ENCODE peak calls at places on chromosomes 13 and 19, in seven cellular contexts. One of them, this sample, is unnamed. For H3K4me1 and H3K9me3, the result is how much of the 10 kb centered on the place peaks cover.

GRCh38 chr13:32830632-32831031 is 185.6 kb upstream of the KL start:
- DNase-seq in A549: no peak
- DNase-seq in body of pancreas: no peak
- DNase-seq in prostate gland: no peak
- DNase-seq in breast epithelium: no peak
- DNase-seq in tibial nerve: no peak
- DNase-seq in right lobe of liver: no peak
- DNase-seq in this sample: no peak

GRCh38 chr13:103044054-103044453 is 22.2 kb downstream of the SLC10A2 start:
- DNase-seq in A549: no peak
- DNase-seq in body of pancreas: no peak
- DNase-seq in prostate gland: no peak
- DNase-seq in breast epithelium: no peak
- DNase-seq in tibial nerve: no peak
- DNase-seq in right lobe of liver: no peak
- DNase-seq in this sample: no peak

GRCh38 chr19:56076413-56076998 is 44.6 kb downstream of the ZNF787 start:
- DNase-seq in A549: peak
- DNase-seq in body of pancreas: peak
- DNase-seq in prostate gland: peak
- DNase-seq in breast epithelium: no peak
- DNase-seq in tibial nerve: no peak
- DNase-seq in right lobe of liver: peak
- DNase-seq in this sample: peak

GRCh38 chr13:59532405-59532804 is 631.3 kb downstream of the DIAPH3 start:
- DNase-seq in A549: no peak
- DNase-seq in body of pancreas: no peak
- DNase-seq in prostate gland: no peak
- DNase-seq in breast epithelium: no peak
- DNase-seq in tibial nerve: no peak
- DNase-seq in right lobe of liver: no peak
- DNase-seq in this sample: no peak

GRCh38 chr19:17497149-17497798 is 14.2 kb upstream of the PGLS start:
- DNase-seq in A549: no peak
- DNase-seq in body of pancreas: no peak
- DNase-seq in prostate gland: no peak
- DNase-seq in breast epithelium: no peak
- DNase-seq in tibial nerve: no peak
- DNase-seq in right lobe of liver: no peak
- DNase-seq in this sample: no peak

GRCh38 chr19:13428352-13428751 is 77.9 kb downstream of the CACNA1A start:
- DNase-seq in A549: no peak
- DNase-seq in body of pancreas: no peak
- DNase-seq in prostate gland: no peak
- DNase-seq in breast epithelium: no peak
- DNase-seq in tibial nerve: no peak
- DNase-seq in right lobe of liver: no peak
- DNase-seq in this sample: no peak

GRCh38 chr13:52010890-52011689 is at the start of gene ATP7B:
- DNase-seq in A549: peak
- DNase-seq in body of pancreas: no peak
- DNase-seq in prostate gland: no peak
- DNase-seq in breast epithelium: no peak
- DNase-seq in tibial nerve: no peak
- DNase-seq in right lobe of liver: peak
- DNase-seq in this sample: no peak

GRCh38 chr13:29676941-29677452 is 81.5 kb upstream of the SLC7A1 start:
- DNase-seq in A549: no peak
- DNase-seq in body of pancreas: peak
- DNase-seq in prostate gland: peak
- DNase-seq in breast epithelium: no peak
- DNase-seq in tibial nerve: no peak
- DNase-seq in right lobe of liver: no peak
- DNase-seq in this sample: no peak

GRCh38 chr19:36508325-36508724 is 19.0 kb upstream of the ZNF566 start:
- DNase-seq in A549: no peak
- DNase-seq in body of pancreas: no peak
- DNase-seq in prostate gland: no peak
- DNase-seq in breast epithelium: no peak
- DNase-seq in tibial nerve: no peak
- DNase-seq in right lobe of liver: no peak
- DNase-seq in this sample: no peak

GRCh38 chr19:50722248-50723013 is 733 bp upstream of the CLEC11A start:
- DNase-seq in A549: no peak
- DNase-seq in body of pancreas: no peak
- DNase-seq in prostate gland: no peak
- DNase-seq in breast epithelium: no peak
- DNase-seq in tibial nerve: no peak
- DNase-seq in right lobe of liver: no peak
- DNase-seq in this sample: no peak

GRCh38 chr19:50723735-50724521 is 764 bp downstream of the CLEC11A start:
- DNase-seq in A549: no peak
- DNase-seq in body of pancreas: no peak
- DNase-seq in prostate gland: no peak
- DNase-seq in breast epithelium: no peak
- DNase-seq in tibial nerve: no peak
- DNase-seq in right lobe of liver: no peak
- DNase-seq in this sample: no peak

GRCh38 chr19:50721441-50722137 is 1.6 kb upstream of the CLEC11A start:
- DNase-seq in A549: no peak
- DNase-seq in body of pancreas: no peak
- DNase-seq in prostate gland: no peak
- DNase-seq in breast epithelium: no peak
- DNase-seq in tibial nerve: no peak
- DNase-seq in right lobe of liver: no peak
- DNase-seq in this sample: peak

GRCh38 chr19:50724522-50725217 is 1.5 kb downstream of the CLEC11A start:
- DNase-seq in A549: peak
- DNase-seq in body of pancreas: peak
- DNase-seq in prostate gland: peak
- DNase-seq in breast epithelium: peak
- DNase-seq in tibial nerve: peak
- DNase-seq in right lobe of liver: peak
- DNase-seq in this sample: peak

GRCh38 chr19:50723069-50723468 is at the start of gene CLEC11A:
- DNase-seq in A549: no peak
- DNase-seq in body of pancreas: peak
- DNase-seq in prostate gland: no peak
- DNase-seq in breast epithelium: no peak
- DNase-seq in tibial nerve: no peak
- DNase-seq in right lobe of liver: no peak
- DNase-seq in this sample: peak
- TF ChIP-seq POLR2A in A549: no peak
- TF ChIP-seq POLR2A in body of pancreas: no peak
- TF ChIP-seq POLR2A in prostate gland: no peak
- TF ChIP-seq POLR2A in breast epithelium: no peak
- TF ChIP-seq POLR2A in tibial nerve: no peak
- TF ChIP-seq POLR2A in right lobe of liver: no peak
- TF ChIP-seq POLR2A in this sample: no peak

GRCh38 chr19:2329162-2329505 is 650 bp downstream of the SPPL2B start:
- DNase-seq in A549: no peak
- DNase-seq in body of pancreas: no peak
- DNase-seq in prostate gland: no peak
- DNase-seq in breast epithelium: no peak
- DNase-seq in tibial nerve: no peak
- DNase-seq in right lobe of liver: no peak
- DNase-seq in this sample: no peak
- H3K4me1 ChIP-seq in A549: under half
- H3K4me1 ChIP-seq in body of pancreas: half or more
- H3K4me1 ChIP-seq in prostate gland: under half
- H3K4me1 ChIP-seq in breast epithelium: under half
- H3K4me1 ChIP-seq in tibial nerve: half or more
- H3K4me1 ChIP-seq in right lobe of liver: under half
- H3K4me1 ChIP-seq in this sample: under half

GRCh38 chr19:12350185-12350889 is 15.1 kb downstream of the ZNF442 start:
- DNase-seq in A549: no peak
- DNase-seq in body of pancreas: no peak
- DNase-seq in prostate gland: no peak
- DNase-seq in breast epithelium: no peak
- DNase-seq in tibial nerve: no peak
- DNase-seq in right lobe of liver: no peak
- DNase-seq in this sample: no peak
- H3K9me3 ChIP-seq in A549: under half
- H3K9me3 ChIP-seq in body of pancreas: under half
- H3K9me3 ChIP-seq in prostate gland: under half
- H3K9me3 ChIP-seq in breast epithelium: half or more
- H3K9me3 ChIP-seq in tibial nerve: under half
- H3K9me3 ChIP-seq in right lobe of liver: under half
- H3K9me3 ChIP-seq in this sample: under half

GRCh38 chr19:52922841-52923781 is at the start of gene ZNF888:
- DNase-seq in A549: no peak
- DNase-seq in body of pancreas: peak
- DNase-seq in prostate gland: peak
- DNase-seq in breast epithelium: peak
- DNase-seq in tibial nerve: peak
- DNase-seq in right lobe of liver: peak
- DNase-seq in this sample: peak
- TF ChIP-seq POLR2A in A549: no peak
- TF ChIP-seq POLR2A in body of pancreas: peak
- TF ChIP-seq POLR2A in prostate gland: peak
- TF ChIP-seq POLR2A in breast epithelium: peak
- TF ChIP-seq POLR2A in tibial nerve: no peak
- TF ChIP-seq POLR2A in right lobe of liver: peak
- TF ChIP-seq POLR2A in this sample: peak

GRCh38 chr19:4371209-4371897 is 28.0 kb downstream of the MPND start:
- DNase-seq in A549: no peak
- DNase-seq in body of pancreas: peak
- DNase-seq in prostate gland: no peak
- DNase-seq in breast epithelium: no peak
- DNase-seq in tibial nerve: no peak
- DNase-seq in right lobe of liver: peak
- DNase-seq in this sample: no peak
- H3K4me1 ChIP-seq in A549: under half
- H3K4me1 ChIP-seq in body of pancreas: half or more
- H3K4me1 ChIP-seq in prostate gland: half or more
- H3K4me1 ChIP-seq in breast epithelium: half or more
- H3K4me1 ChIP-seq in tibial nerve: half or more
- H3K4me1 ChIP-seq in right lobe of liver: under half
- H3K4me1 ChIP-seq in this sample: half or more

DNA sequence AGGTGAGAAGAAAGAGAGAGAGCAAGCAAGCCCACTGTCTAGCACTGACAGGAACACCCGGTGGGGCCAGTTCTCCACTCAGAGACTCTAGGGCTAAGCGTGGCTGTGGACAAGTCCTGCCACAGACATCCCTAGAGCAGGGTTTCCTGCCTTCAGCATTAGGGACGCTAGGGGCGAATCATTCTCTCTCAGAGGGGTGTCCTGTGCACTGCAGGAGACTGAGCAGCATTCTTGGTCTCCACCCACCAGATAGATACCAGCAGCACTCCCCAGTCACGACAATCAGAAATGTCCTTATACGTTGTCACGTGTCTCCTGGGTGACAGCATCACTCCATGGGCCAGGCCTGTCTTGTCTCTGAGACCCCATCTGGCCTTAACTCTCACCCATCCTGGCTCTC is 1.5 kb downstream of the OR10H1 start:
- DNase-seq in A549: no peak
- DNase-seq in body of pancreas: no peak
- DNase-seq in prostate gland: no peak
- DNase-seq in breast epithelium: no peak
- DNase-seq in tibial nerve: no peak
- DNase-seq in right lobe of liver: no peak
- DNase-seq in this sample: no peak
- H3K9me3 ChIP-seq in A549: under half
- H3K9me3 ChIP-seq in body of pancreas: under half
- H3K9me3 ChIP-seq in prostate gland: under half
- H3K9me3 ChIP-seq in breast epithelium: under half
- H3K9me3 ChIP-seq in tibial nerve: under half
- H3K9me3 ChIP-seq in right lobe of liver: under half
- H3K9me3 ChIP-seq in this sample: under half

DNA sequence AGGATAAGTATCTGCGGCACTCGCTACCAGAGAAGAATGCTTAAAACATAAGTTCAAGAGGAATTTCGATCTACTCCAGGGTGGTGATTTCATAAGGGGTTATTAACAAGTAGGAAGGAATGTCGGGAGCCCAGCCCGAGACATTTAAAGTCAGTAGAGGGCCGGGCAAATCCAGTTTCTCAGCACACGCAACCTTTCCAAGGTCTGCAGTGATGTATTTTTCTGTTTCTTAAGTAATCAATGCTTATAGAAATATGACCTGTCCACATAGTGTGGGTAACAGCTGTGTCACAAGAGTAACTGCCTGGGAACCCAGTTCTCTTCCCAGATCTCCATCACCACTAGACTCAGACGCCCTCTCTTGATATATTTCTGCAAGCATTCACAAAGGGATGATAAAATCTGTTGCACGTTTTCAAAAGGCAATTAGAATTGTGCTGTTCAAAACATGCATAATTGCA is 525.9 kb downstream of the MYO16 start:
- DNase-seq in A549: no peak
- DNase-seq in body of pancreas: no peak
- DNase-seq in prostate gland: no peak
- DNase-seq in breast epithelium: no peak
- DNase-seq in tibial nerve: no peak
- DNase-seq in right lobe of liver: no peak
- DNase-seq in this sample: no peak
- TF ChIP-seq POLR2A in A549: no peak
- TF ChIP-seq POLR2A in body of pancreas: no peak
- TF ChIP-seq POLR2A in prostate gland: no peak
- TF ChIP-seq POLR2A in breast epithelium: no peak
- TF ChIP-seq POLR2A in tibial nerve: no peak
- TF ChIP-seq POLR2A in right lobe of liver: no peak
- TF ChIP-seq POLR2A in this sample: no peak